ENCODE peak calls at places on chromosome 13, in four cellular contexts. Z is adipocyte, I is C1 segment of cervical spinal cord, F is fibroblast of pulmonary artery. M is an unnamed sample.

GRCh38 chr13:32142956-32143375 is 111.4 kb downstream of the FRY start:
- DNase-seq in Z (peak; percentile 70), I (no peak), F (peak; percentile 74), M (no peak)

GRCh38 chr13:105597573-105597972 is 937.9 kb downstream of the EFNB2 start:
- DNase-seq in Z (no peak), F (no peak), I (no peak), M (no peak)

GRCh38 chr13:30112602-30113435 is 194.5 kb downstream of the KATNAL1 start:
- DNase-seq in Z (peak; percentile 97), I (peak; percentile 17), F (peak; percentile 93), M (peak; percentile 62)

GRCh38 chr13:114304346-114305034 is 9.8 kb upstream of the CHAMP1 start:
- DNase-seq in F (no peak), Z (no peak), I (no peak), M (no peak)

GRCh38 chr13:29566864-29567263 is 28.6 kb downstream of the SLC7A1 start:
- DNase-seq in F (no peak), Z (no peak), I (no peak), M (no peak)

GRCh38 chr13:31775148-31775547 is 35.8 kb downstream of the RXFP2 start:
- DNase-seq in I (no peak), Z (no peak), F (no peak), M (no peak)

GRCh38 chr13:80952158-80952557 is 611.2 kb upstream of the SPRY2 start:
- DNase-seq in Z (no peak), F (no peak), I (no peak), M (no peak)

GRCh38 chr13:109715902-109716301 is 70.5 kb downstream of the IRS2 start:
- DNase-seq in F (peak; percentile 58), Z (peak; percentile 39), I (no peak), M (no peak)

GRCh38 chr13:23378009-23378632 is 55.4 kb downstream of the SACS start:
- DNase-seq in I (no peak), Z (peak; percentile 90), F (peak; percentile 93), M (peak; percentile 33)

GRCh38 chr13:48400090-48400694 is 12.7 kb downstream of the LPAR6 start:
- DNase-seq in I (no peak), Z (peak; percentile 51), F (peak; percentile 24), M (no peak)

GRCh38 chr13:50685491-50685890 is 158.0 kb downstream of the DLEU7 start:
- DNase-seq in F (peak; percentile 62), Z (peak; percentile 30), I (peak; percentile 75), M (no peak)

GRCh38 chr13:103188688-103189326 is 122.6 kb upstream of the SLC10A2 start:
- DNase-seq in F (peak; percentile 60), I (no peak), Z (peak; percentile 70), M (no peak)

GRCh38 chr13:96993660-96994029 is 631 bp downstream of the OXGR1 start:
- DNase-seq in I (no peak), F (no peak), Z (peak; percentile 7), M (no peak)

GRCh38 chr13:32840113-32840512 is 176.1 kb upstream of the KL start:
- DNase-seq in I (no peak), F (no peak), Z (no peak), M (no peak)

GRCh38 chr13:114235697-114236096 is 1.0 kb downstream of the CDC16 start:
- DNase-seq in F (no peak), I (no peak), Z (peak; percentile 37), M (no peak)

GRCh38 chr13:97434417-97435296 is 688 bp downstream of the RAP2A start:
- DNase-seq in Z (peak; percentile 67), I (no peak), F (peak; percentile 28), M (no peak)

GRCh38 chr13:46728777-46729176 is 68.2 kb downstream of the ESD start:
- DNase-seq in Z (no peak), F (peak; percentile 12), I (no peak), M (no peak)

GRCh38 chr13:60282708-60283107 is 114.3 kb upstream of the TDRD3 start:
- DNase-seq in I (no peak), Z (no peak), F (no peak), M (no peak)

GRCh38 chr13:66617786-66618185 is 612.4 kb downstream of the PCDH9 start:
- DNase-seq in Z (no peak), I (no peak), F (no peak), M (no peak)

GRCh38 chr13:47897411-47898050 is 103.5 kb downstream of the SUCLA2 start:
- DNase-seq in Z (no peak), I (no peak), F (peak; percentile 27), M (no peak)

GRCh38 chr13:106847049-106847448 is 279.1 kb upstream of the ARGLU1 start:
- DNase-seq in I (no peak), F (no peak), Z (no peak), M (no peak)

GRCh38 chr13:24341439-24341838 is 32.1 kb downstream of the C1QTNF9 start:
- DNase-seq in F (no peak), Z (no peak), I (no peak), M (no peak)

GRCh38 chr13:50224534-50224933 is 209.3 kb downstream of the KCNRG start:
- DNase-seq in Z (peak; percentile 44), F (peak; percentile 49), I (no peak), M (no peak)

M was measured in GM12891.